ENCODE peak calls at places on chromosomes 7 and 10, in four cellular contexts. N, E, Q and A are unnamed samples.

GRCh38 chr10:69222157-69223027 is 2.3 kb downstream of the HKDC1 start:
- DNase-seq in N (peak; percentile 71), E (no peak), Q (no peak), A (peak; percentile 49)

GRCh38 chr10:71985542-71986250 is 21.5 kb downstream of the CHST3 start:
- DNase-seq in N (no peak), E (no peak), Q (no peak), A (no peak)

GRCh38 chr10:68419376-68419775 is 12.3 kb upstream of the RUFY2 start:
- DNase-seq in N (no peak), E (no peak), Q (no peak), A (no peak)

GRCh38 chr10:15789793-15790525 is 70.2 kb upstream of the ITGA8 start:
- DNase-seq in N (no peak), E (no peak), Q (no peak), A (no peak)

GRCh38 chr7:30459591-30460245 is 18.9 kb downstream of the NOD1 start:
- DNase-seq in N (no peak), E (no peak), Q (no peak), A (no peak)

GRCh38 chr10:112201334-112201733 is 17.8 kb upstream of the GPAM start:
- DNase-seq in N (no peak), E (no peak), Q (no peak), A (no peak)

GRCh38 chr10:131946321-131946751 is 35.4 kb downstream of the BNIP3 start:
- DNase-seq in N (no peak), E (peak; percentile 44), Q (no peak), A (no peak)

GRCh38 chr10:89549510-89549909 is 14.1 kb upstream of the SLC16A12 start:
- DNase-seq in N (no peak), E (no peak), Q (no peak), A (no peak)

GRCh38 chr10:5447611-5448071 is 35.3 kb downstream of the NET1 start:
- DNase-seq in N (no peak), E (no peak), Q (no peak), A (peak; percentile 40)

GRCh38 chr7:158357106-158357897 is 230.3 kb downstream of the PTPRN2 start:
- DNase-seq in N (no peak), E (no peak), Q (no peak), A (no peak)

GRCh38 chr7:145152589-145152988 is 316.7 kb upstream of the TPK1 start:
- DNase-seq in N (no peak), E (no peak), Q (no peak), A (no peak)

GRCh38 chr7:22582860-22583640 is 83.1 kb upstream of the STEAP1B start:
- DNase-seq in N (peak; percentile 75), E (no peak), Q (no peak), A (no peak)

GRCh38 chr10:15729890-15730289 is 10.2 kb upstream of the ITGA8 start:
- DNase-seq in N (no peak), E (no peak), Q (no peak), A (no peak)

DNA sequence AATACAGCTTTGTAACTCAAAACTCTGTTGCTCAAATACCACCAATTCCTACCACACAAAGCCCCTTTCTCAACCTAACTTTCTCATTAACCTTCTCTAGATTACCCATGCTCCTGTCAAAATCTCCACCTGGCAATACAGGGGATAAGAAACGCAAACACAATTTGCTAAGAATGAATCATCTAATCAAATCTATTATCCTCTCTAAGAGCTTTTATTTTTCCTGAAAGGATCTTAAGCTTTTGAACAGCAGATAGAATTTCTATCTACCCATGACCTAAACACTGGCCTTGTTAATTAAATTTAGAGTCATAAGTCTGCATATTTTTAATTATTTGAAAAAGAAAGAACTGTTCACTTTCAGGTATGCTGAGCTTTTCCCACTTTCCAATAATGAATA is 98.3 kb downstream of the HBP1 start:
- DNase-seq in N (no peak), E (no peak), Q (no peak), A (no peak)
- H3K27ac ChIP-seq in N (no peak overlapping the region), E (no peak overlapping the region), Q (no peak overlapping the region), A (no peak overlapping the region)

GRCh38 chr7:127252380-127252718 is 392 bp downstream of the GRM8 start:
- DNase-seq in N (no peak), E (no peak), Q (no peak), A (no peak)

GRCh38 chr7:127250312-127251047 is 2.3 kb downstream of the GRM8 start:
- DNase-seq in N (no peak), E (no peak), Q (no peak), A (no peak)

GRCh38 chr7:127251048-127251451 is 1.7 kb downstream of the GRM8 start:
- DNase-seq in N (no peak), E (peak; percentile 55), Q (no peak), A (no peak)

GRCh38 chr7:127252736-127253288 is at the start of gene GRM8:
- DNase-seq in N (peak; percentile 39), E (peak; percentile 81), Q (peak; percentile 33), A (no peak)

GRCh38 chr7:127251458-127252379 is 1.0 kb downstream of the GRM8 start:
- DNase-seq in N (no peak), E (peak; percentile 65), Q (no peak), A (no peak)
- H3K4me3 ChIP-seq in N (peak overlapping the region; percentile 81), E (peak overlapping the region; percentile 56), Q (peak overlapping the region; percentile 71), A (peak overlapping the region; percentile 57)

GRCh38 chr7:333399-333776 is 43.4 kb downstream of the FOXL3 start:
- DNase-seq in N (no peak), E (peak; percentile 68), Q (peak; percentile 83), A (no peak)
- H3K27ac ChIP-seq in N (peak overlapping the region; percentile 49), E (peak overlapping the region; percentile 81), Q (peak overlapping the region; percentile 85), A (no peak overlapping the region)

GRCh38 chr7:100156331-100157068 is 2.0 kb downstream of the TRAPPC14 start:
- DNase-seq in N (no peak), E (no peak), Q (no peak), A (no peak)
- H3K4me3 ChIP-seq in N (no peak overlapping the region), E (no peak overlapping the region), Q (no peak overlapping the region), A (peak overlapping the region; percentile 42)

GRCh38 chr7:66016131-66016461 is 34.1 kb upstream of the GUSB start:
- DNase-seq in N (no peak), E (no peak), Q (no peak), A (no peak)

GRCh38 chr7:66013938-66014337 is 31.9 kb upstream of the GUSB start:
- DNase-seq in N (peak; percentile 62), E (no peak), Q (peak; percentile 22), A (no peak)

DNA sequence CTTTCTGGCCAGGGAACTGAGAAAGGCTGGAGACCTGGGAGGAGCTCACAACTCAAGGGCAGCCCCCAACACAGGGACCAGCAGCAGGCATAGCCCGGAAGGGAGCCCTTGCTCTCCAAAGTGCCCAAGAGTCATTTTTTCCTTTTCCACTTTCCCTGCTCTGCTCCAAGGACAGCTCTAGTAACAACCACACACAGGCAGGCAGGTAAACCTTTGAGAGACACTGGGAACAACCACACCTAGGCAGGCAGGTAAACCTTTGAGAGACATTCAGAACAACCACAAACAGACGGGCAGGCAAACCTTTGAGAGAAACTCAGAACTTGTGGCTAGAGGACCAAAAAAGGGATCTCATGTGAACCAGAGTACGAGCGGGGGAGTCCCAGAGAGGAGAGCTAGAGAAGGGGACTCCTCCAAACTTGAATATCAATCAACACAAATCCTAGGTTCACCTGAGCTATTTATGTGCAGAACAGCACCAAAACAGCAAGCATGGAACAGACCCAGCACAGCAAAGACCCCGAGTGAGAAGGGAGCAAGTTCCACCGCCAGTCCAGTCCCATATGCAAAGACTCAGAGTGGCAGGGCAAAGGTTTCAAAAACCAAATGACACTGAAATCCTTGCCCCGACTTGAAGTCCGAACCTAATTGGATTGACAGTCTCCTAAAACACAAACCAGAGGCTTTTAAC is 33.6 kb upstream of the GUSB start:
- DNase-seq in N (no peak), E (no peak), Q (no peak), A (no peak)
- H3K27ac ChIP-seq in N (no peak overlapping the region), E (no peak overlapping the region), Q (no peak overlapping the region), A (no peak overlapping the region)

DNA sequence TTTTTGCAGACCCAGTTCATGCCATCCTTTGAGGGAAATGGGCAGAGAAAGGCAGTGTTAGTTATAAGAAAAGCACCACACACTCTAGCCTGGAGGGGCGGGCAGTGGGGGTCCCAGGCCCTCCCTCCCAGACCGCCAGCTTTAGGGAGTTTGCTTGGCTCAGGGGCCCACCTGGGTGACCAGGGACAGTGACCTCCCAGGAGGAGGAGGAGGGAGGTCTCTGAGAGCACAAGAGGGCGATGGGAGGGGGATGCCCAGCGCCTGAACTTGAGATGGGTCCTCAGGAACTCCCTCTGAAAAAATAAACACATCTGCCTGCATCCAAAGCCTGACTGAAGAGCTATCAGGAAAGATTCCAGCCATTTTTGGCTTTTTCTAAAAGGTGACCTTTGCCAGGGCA is 32.6 kb downstream of the TRIM8 start:
- DNase-seq in N (no peak), E (peak; percentile 34), Q (no peak), A (no peak)
- H3K4me3 ChIP-seq in N (no peak overlapping the region), E (no peak overlapping the region), Q (no peak overlapping the region), A (no peak overlapping the region)

DNA sequence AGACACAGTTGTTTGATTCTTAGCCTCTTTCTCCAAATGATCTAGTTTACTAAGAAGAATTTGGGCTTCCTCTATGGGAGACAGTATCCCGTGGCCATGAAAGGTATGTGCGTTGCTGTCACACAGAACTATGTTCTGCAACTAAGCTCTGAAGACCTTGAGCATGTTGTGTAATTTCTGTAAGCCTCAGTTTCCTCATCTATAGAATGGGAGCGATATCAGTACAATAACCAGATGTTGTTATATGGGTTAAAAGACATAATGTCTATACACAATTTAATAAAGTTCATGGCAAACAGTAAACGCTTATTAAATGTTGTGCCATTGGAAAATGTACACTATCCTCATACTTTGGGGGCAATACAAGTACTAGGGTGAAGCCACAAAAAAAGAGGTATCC is 185.5 kb upstream of the ASAH2 start:
- DNase-seq in N (no peak), E (no peak), Q (no peak), A (no peak)
- H3K27ac ChIP-seq in N (no peak overlapping the region), E (no peak overlapping the region), Q (no peak overlapping the region), A (no peak overlapping the region)